ENCODE peak calls at places on chromosomes 4 and X, in four cellular contexts. One of them, this sample, is unnamed.

GRCh38 chr4:68337004-68337403 is 12.9 kb downstream of the YTHDC1 start:
- DNase-seq in thoracic aorta: no peak
- DNase-seq in neural progenitor cell: no peak
- DNase-seq in chondrocyte: no peak
- DNase-seq in this sample: no peak

GRCh38 chr4:108900018-108900417 is 137.2 kb upstream of the ETNPPL start:
- DNase-seq in thoracic aorta: no peak
- DNase-seq in neural progenitor cell: peak
- DNase-seq in chondrocyte: no peak
- DNase-seq in this sample: no peak

GRCh38 chr4:112927544-112927943 is 121.9 kb upstream of the ANK2 start:
- DNase-seq in thoracic aorta: no peak
- DNase-seq in neural progenitor cell: no peak
- DNase-seq in chondrocyte: no peak
- DNase-seq in this sample: no peak

GRCh38 chr4:188417181-188417580 is 277.9 kb downstream of the TRIML1 start:
- DNase-seq in thoracic aorta: no peak
- DNase-seq in neural progenitor cell: peak
- DNase-seq in chondrocyte: no peak
- DNase-seq in this sample: no peak

GRCh38 chrX:134460861-134461218 is 875 bp downstream of the HPRT1 start:
- DNase-seq in thoracic aorta: no peak
- DNase-seq in neural progenitor cell: no peak
- DNase-seq in chondrocyte: no peak
- DNase-seq in this sample: no peak

GRCh38 chrX:1434871-1435240 is 17.9 kb downstream of the ASMTL start:
- DNase-seq in thoracic aorta: no peak
- DNase-seq in neural progenitor cell: no peak
- DNase-seq in chondrocyte: peak
- DNase-seq in this sample: peak

GRCh38 chrX:101550825-101551767 is 749 bp downstream of the ARMCX1 start:
- DNase-seq in thoracic aorta: no peak
- DNase-seq in neural progenitor cell: peak
- DNase-seq in chondrocyte: no peak
- DNase-seq in this sample: no peak

GRCh38 chr4:53705972-53706371 is 114.7 kb upstream of the LNX1 start:
- DNase-seq in thoracic aorta: no peak
- DNase-seq in neural progenitor cell: no peak
- DNase-seq in chondrocyte: no peak
- DNase-seq in this sample: no peak

GRCh38 chr4:114078636-114079035 is 99.2 kb upstream of the ARSJ start:
- DNase-seq in thoracic aorta: no peak
- DNase-seq in neural progenitor cell: no peak
- DNase-seq in chondrocyte: no peak
- DNase-seq in this sample: no peak

GRCh38 chr4:48127882-48128394 is 6.1 kb downstream of the TXK start:
- DNase-seq in thoracic aorta: peak
- DNase-seq in neural progenitor cell: peak
- DNase-seq in chondrocyte: no peak
- DNase-seq in this sample: peak

GRCh38 chrX:134640914-134641313 is 17.4 kb downstream of the PLAC1 start:
- DNase-seq in thoracic aorta: no peak
- DNase-seq in neural progenitor cell: no peak
- DNase-seq in chondrocyte: no peak
- DNase-seq in this sample: no peak

GRCh38 chr4:43680416-43680815 is 768.2 kb downstream of the KCTD8 start:
- DNase-seq in thoracic aorta: no peak
- DNase-seq in neural progenitor cell: peak
- DNase-seq in chondrocyte: no peak
- DNase-seq in this sample: no peak

GRCh38 chr4:83757121-83757621 is 221.3 kb downstream of the GPAT3 start:
- DNase-seq in thoracic aorta: no peak
- DNase-seq in neural progenitor cell: no peak
- DNase-seq in chondrocyte: no peak
- DNase-seq in this sample: no peak

GRCh38 chrX:10615931-10616780 is 4.2 kb downstream of the MID1 start:
- DNase-seq in thoracic aorta: no peak
- DNase-seq in neural progenitor cell: peak
- DNase-seq in chondrocyte: no peak
- DNase-seq in this sample: no peak

GRCh38 chr4:161936625-161937133 is 227.1 kb downstream of the FSTL5 start:
- DNase-seq in thoracic aorta: no peak
- DNase-seq in neural progenitor cell: no peak
- DNase-seq in chondrocyte: no peak
- DNase-seq in this sample: no peak

GRCh38 chr4:82803746-82804145 is 5.2 kb upstream of the SCD5 start:
- DNase-seq in thoracic aorta: no peak
- DNase-seq in neural progenitor cell: no peak
- DNase-seq in chondrocyte: no peak
- DNase-seq in this sample: no peak

GRCh38 chrX:25878806-25879205 is 259.3 kb upstream of the MAGEB18 start:
- DNase-seq in thoracic aorta: no peak
- DNase-seq in neural progenitor cell: no peak
- DNase-seq in chondrocyte: no peak
- DNase-seq in this sample: no peak

GRCh38 chrX:107146670-107147069 is 28.0 kb upstream of the RBM41 start:
- DNase-seq in thoracic aorta: no peak
- DNase-seq in neural progenitor cell: no peak
- DNase-seq in chondrocyte: no peak
- DNase-seq in this sample: no peak

GRCh38 chr4:178427663-178428062 is 985.4 kb upstream of the AGA start:
- DNase-seq in thoracic aorta: no peak
- DNase-seq in neural progenitor cell: no peak
- DNase-seq in chondrocyte: no peak
- DNase-seq in this sample: no peak

GRCh38 chrX:44529315-44529714 is 13.3 kb downstream of the FUNDC1 start:
- DNase-seq in thoracic aorta: no peak
- DNase-seq in neural progenitor cell: no peak
- DNase-seq in chondrocyte: no peak
- DNase-seq in this sample: no peak

GRCh38 chr4:1060121-1060520 is 48.7 kb downstream of the FGFRL1 start:
- DNase-seq in thoracic aorta: no peak
- DNase-seq in neural progenitor cell: no peak
- DNase-seq in chondrocyte: no peak
- DNase-seq in this sample: no peak

GRCh38 chrX:135331525-135331924 is 22.2 kb downstream of the ETDC start:
- DNase-seq in thoracic aorta: no peak
- DNase-seq in neural progenitor cell: no peak
- DNase-seq in chondrocyte: no peak
- DNase-seq in this sample: no peak

GRCh38 chr4:26916195-26916594 is 55.6 kb downstream of the STIM2 start:
- DNase-seq in thoracic aorta: no peak
- DNase-seq in neural progenitor cell: no peak
- DNase-seq in chondrocyte: no peak
- DNase-seq in this sample: no peak

GRCh38 chrX:108439434-108439883 is at the start of gene COL4A5:
- DNase-seq in thoracic aorta: no peak
- DNase-seq in neural progenitor cell: peak
- DNase-seq in chondrocyte: no peak
- DNase-seq in this sample: peak

GRCh38 chrX:75156537-75156945 is 458 bp upstream of the ABCB7 start:
- DNase-seq in thoracic aorta: no peak
- DNase-seq in neural progenitor cell: no peak
- DNase-seq in chondrocyte: no peak
- DNase-seq in this sample: no peak

GRCh38 chrX:124507276-124507675 is 160.9 kb downstream of the SH2D1A start:
- DNase-seq in thoracic aorta: no peak
- DNase-seq in neural progenitor cell: no peak
- DNase-seq in chondrocyte: no peak
- DNase-seq in this sample: no peak

GRCh38 chr4:26854701-26855100 is 5.9 kb upstream of the STIM2 start:
- DNase-seq in thoracic aorta: no peak
- DNase-seq in neural progenitor cell: peak
- DNase-seq in chondrocyte: no peak
- DNase-seq in this sample: no peak

GRCh38 chr4:22091351-22091731 is 142.8 kb upstream of the KCNIP4 start:
- DNase-seq in thoracic aorta: no peak
- DNase-seq in neural progenitor cell: peak
- DNase-seq in chondrocyte: no peak
- DNase-seq in this sample: no peak

GRCh38 chr4:29151584-29151983 is 1568.6 kb upstream of the PCDH7 start:
- DNase-seq in thoracic aorta: no peak
- DNase-seq in neural progenitor cell: no peak
- DNase-seq in chondrocyte: no peak
- DNase-seq in this sample: no peak

GRCh38 chr4:72954811-72955210 is 114.7 kb downstream of the COX18 start:
- DNase-seq in thoracic aorta: no peak
- DNase-seq in neural progenitor cell: no peak
- DNase-seq in chondrocyte: no peak
- DNase-seq in this sample: no peak

GRCh38 chr4:72945719-72946336 is 123.7 kb downstream of the COX18 start:
- DNase-seq in thoracic aorta: no peak
- DNase-seq in neural progenitor cell: peak
- DNase-seq in chondrocyte: no peak
- DNase-seq in this sample: no peak

GRCh38 chr4:72951628-72952027 is 117.9 kb downstream of the COX18 start:
- DNase-seq in thoracic aorta: no peak
- DNase-seq in neural progenitor cell: no peak
- DNase-seq in chondrocyte: no peak
- DNase-seq in this sample: no peak

GRCh38 chr4:72948080-72948479 is 121.4 kb downstream of the COX18 start:
- DNase-seq in thoracic aorta: no peak
- DNase-seq in neural progenitor cell: no peak
- DNase-seq in chondrocyte: no peak
- DNase-seq in this sample: no peak

GRCh38 chr4:72951147-72951546 is 118.4 kb downstream of the COX18 start:
- DNase-seq in thoracic aorta: no peak
- DNase-seq in neural progenitor cell: peak
- DNase-seq in chondrocyte: no peak
- DNase-seq in this sample: no peak
- TF ChIP-seq CTCF in thoracic aorta: no peak
- TF ChIP-seq CTCF in neural progenitor cell: peak
- TF ChIP-seq CTCF in chondrocyte: peak
- TF ChIP-seq CTCF in this sample: no peak

DNA sequence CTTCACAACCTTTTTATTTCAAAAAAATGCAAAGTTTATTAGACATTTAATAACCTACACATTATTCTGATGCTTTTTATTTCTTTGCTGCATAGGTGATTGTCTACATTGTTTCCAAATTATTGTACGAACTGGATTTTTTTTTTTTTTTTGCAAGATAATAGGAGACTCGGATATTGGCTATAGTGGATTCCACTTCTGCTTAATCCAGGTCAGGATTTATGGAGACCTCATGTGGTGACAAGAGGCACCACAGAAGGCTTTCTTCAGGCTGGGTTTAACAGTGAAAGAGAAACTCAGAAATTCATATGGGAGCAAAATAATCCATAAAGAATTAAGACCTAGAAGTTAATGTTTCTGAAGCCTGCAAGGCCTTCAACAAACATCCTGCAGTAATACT is 2.4 kb upstream of the SLIT2 start:
- DNase-seq in thoracic aorta: no peak
- DNase-seq in neural progenitor cell: peak
- DNase-seq in chondrocyte: no peak
- DNase-seq in this sample: no peak
- TF ChIP-seq CTCF in thoracic aorta: peak
- TF ChIP-seq CTCF in neural progenitor cell: peak
- TF ChIP-seq CTCF in chondrocyte: peak
- TF ChIP-seq CTCF in this sample: peak

DNA sequence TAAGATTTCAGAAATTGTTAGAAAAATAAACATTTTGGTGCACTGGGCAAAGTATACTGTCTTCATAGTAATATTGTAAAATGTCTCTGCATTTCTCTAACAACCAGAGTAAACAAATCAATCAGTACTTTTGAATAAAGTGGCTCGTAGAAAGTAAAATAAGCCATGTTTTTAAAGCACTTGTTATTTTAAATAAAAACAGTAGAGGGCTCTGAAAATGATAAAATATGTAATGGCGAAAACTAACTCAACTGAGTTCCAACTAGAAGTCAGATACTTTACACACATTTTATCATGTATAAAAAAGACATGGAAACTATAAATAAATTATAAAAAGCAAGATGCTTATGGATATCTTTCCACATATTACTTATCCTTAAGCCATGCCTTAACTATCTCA is 1134.4 kb downstream of the PDHA2 start:
- DNase-seq in thoracic aorta: no peak
- DNase-seq in neural progenitor cell: no peak
- DNase-seq in chondrocyte: no peak
- DNase-seq in this sample: no peak
- TF ChIP-seq CTCF in thoracic aorta: no peak
- TF ChIP-seq CTCF in neural progenitor cell: no peak
- TF ChIP-seq CTCF in chondrocyte: peak
- TF ChIP-seq CTCF in this sample: no peak

GRCh38 chrX:148070504-148070877 is 89.4 kb downstream of the FMR1NB start:
- DNase-seq in thoracic aorta: no peak
- DNase-seq in neural progenitor cell: no peak
- DNase-seq in chondrocyte: no peak
- DNase-seq in this sample: no peak
- TF ChIP-seq CTCF in thoracic aorta: no peak
- TF ChIP-seq CTCF in neural progenitor cell: peak
- TF ChIP-seq CTCF in chondrocyte: peak
- TF ChIP-seq CTCF in this sample: no peak

GRCh38 chr4:151957163-151957562 is 196.4 kb upstream of the GATB start:
- DNase-seq in thoracic aorta: no peak
- DNase-seq in neural progenitor cell: peak
- DNase-seq in chondrocyte: no peak
- DNase-seq in this sample: no peak
- TF ChIP-seq CTCF in thoracic aorta: no peak
- TF ChIP-seq CTCF in neural progenitor cell: no peak
- TF ChIP-seq CTCF in chondrocyte: peak
- TF ChIP-seq CTCF in this sample: no peak

DNA sequence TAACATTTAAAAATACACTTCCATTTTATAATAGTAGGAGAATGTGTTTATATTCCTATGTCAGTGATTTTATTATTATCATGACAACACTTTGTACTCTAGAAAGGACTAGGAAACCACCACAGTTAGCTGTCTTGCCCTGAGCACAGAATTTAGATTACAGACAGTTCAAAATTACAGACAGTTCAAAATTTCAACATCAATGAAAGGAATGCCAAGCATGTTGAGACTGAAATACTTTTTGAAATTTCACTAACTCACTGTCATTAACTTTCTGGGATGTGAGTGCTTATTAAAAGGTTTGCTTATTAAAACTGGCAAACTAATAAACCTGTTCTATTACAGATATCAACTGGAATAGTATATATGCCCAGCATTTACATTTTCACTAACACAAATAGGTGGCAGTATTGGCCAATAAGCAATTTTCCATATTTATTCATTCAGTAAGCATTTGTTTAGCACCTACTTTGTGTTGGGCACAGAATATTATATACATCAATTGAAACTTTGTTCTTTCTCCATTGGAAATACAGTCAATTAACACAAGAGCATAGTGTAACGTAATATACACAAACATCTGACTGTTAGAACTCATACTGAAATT is 179.4 kb downstream of the FBXW7 start:
- DNase-seq in thoracic aorta: no peak
- DNase-seq in neural progenitor cell: no peak
- DNase-seq in chondrocyte: no peak
- DNase-seq in this sample: no peak
- TF ChIP-seq CTCF in thoracic aorta: no peak
- TF ChIP-seq CTCF in neural progenitor cell: no peak
- TF ChIP-seq CTCF in chondrocyte: peak
- TF ChIP-seq CTCF in this sample: no peak